ENCODE peak calls at places on chromosomes 1 and 21, in six cellular contexts. O is tibial nerve, R is endothelial cell, F is GM13977, Z is pancreas, C is A549. N is an unnamed sample.
A peak's percentile ranks its signal among the peaks of the same experiment; 100 is the strongest.

GRCh38 chr1:48069662-48070432 is 72.7 kb upstream of the TRABD2B start:
- DNase-seq in O (no peak), R (no peak), F (no peak), Z (no peak), C (no peak), N (no peak)

GRCh38 chr1:13583592-13583963 is at the start of gene PDPN:
- DNase-seq in O (no peak), R (peak; percentile 47), F (no peak), Z (no peak), C (no peak), N (no peak)

GRCh38 chr1:12165342-12165741 is 1.4 kb upstream of the TNFRSF1B start:
- DNase-seq in O (no peak), R (no peak), F (no peak), Z (no peak), C (no peak), N (no peak)

GRCh38 chr1:35587736-35588135 is 14.6 kb downstream of the TFAP2E start:
- DNase-seq in O (no peak), R (no peak), F (no peak), Z (no peak), C (no peak), N (no peak)

GRCh38 chr1:208525417-208525816 is 281.2 kb upstream of the PLXNA2 start:
- DNase-seq in O (no peak), R (no peak), F (no peak), Z (no peak), C (no peak), N (no peak)

GRCh38 chr1:16013220-16013907 is 4.5 kb downstream of the HSPB7 start:
- DNase-seq in O (no peak), R (no peak), F (peak; percentile 76), Z (peak; percentile 77), C (peak; percentile 34), N (no peak)

GRCh38 chr1:101820080-101820479 is 176.6 kb downstream of the OLFM3 start:
- DNase-seq in O (no peak), R (peak; percentile 17), F (no peak), Z (no peak), C (no peak), N (no peak)

GRCh38 chr1:82227696-82228095 is 427.0 kb downstream of the ADGRL2 start:
- DNase-seq in O (no peak), R (no peak), F (no peak), Z (no peak), C (no peak), N (no peak)

GRCh38 chr1:7362947-7363346 is 408.1 kb upstream of the VAMP3 start:
- DNase-seq in O (no peak), R (no peak), F (no peak), Z (no peak), C (no peak), N (no peak)

GRCh38 chr1:146010126-146010738 is 11.3 kb downstream of the HJV start:
- DNase-seq in O (no peak), R (no peak), F (no peak), Z (no peak), C (no peak), N (no peak)

GRCh38 chr21:42279341-42279871 is 35.8 kb downstream of the TFF3 start:
- DNase-seq in O (no peak), R (no peak), F (no peak), Z (no peak), C (no peak), N (no peak)

GRCh38 chr1:7385471-7386225 is 385.4 kb upstream of the VAMP3 start:
- DNase-seq in O (no peak), R (no peak), F (no peak), Z (no peak), C (no peak), N (peak; percentile 74)

GRCh38 chr1:160398823-160399222 is 1.5 kb upstream of the VANGL2 start:
- DNase-seq in O (no peak), R (no peak), F (no peak), Z (no peak), C (no peak), N (peak; percentile 73)

GRCh38 chr1:6102227-6102845 is 56.6 kb downstream of the KCNAB2 start:
- DNase-seq in O (no peak), R (no peak), F (no peak), Z (no peak), C (no peak), N (no peak)

GRCh38 chr1:161379071-161379470 is 11.4 kb upstream of the CFAP126 start:
- DNase-seq in O (no peak), R (no peak), F (no peak), Z (no peak), C (no peak), N (no peak)

GRCh38 chr1:8285103-8285502 is 32.8 kb upstream of the SLC45A1 start:
- DNase-seq in O (no peak), R (no peak), F (no peak), Z (no peak), C (no peak), N (no peak)

GRCh38 chr21:33856893-33857527 is 58.6 kb downstream of the ATP5PO start:
- DNase-seq in O (no peak), R (no peak), F (no peak), Z (no peak), C (no peak), N (no peak)

GRCh38 chr1:32876341-32877210 is 5.9 kb upstream of the FNDC5 start:
- DNase-seq in O (no peak), R (peak; percentile 81), F (peak; percentile 85), Z (peak; percentile 84), C (peak; percentile 54), N (no peak)

GRCh38 chr1:89261926-89262540 is 10.6 kb downstream of the GBP5 start:
- DNase-seq in O (no peak), R (peak; percentile 5), F (no peak), Z (no peak), C (no peak), N (no peak)

GRCh38 chr1:18883636-18884418 is 18.5 kb downstream of the ALDH4A1 start:
- DNase-seq in O (peak; percentile 61), R (peak; percentile 88), F (peak; percentile 80), Z (peak; percentile 87), C (peak; percentile 50), N (peak; percentile 92)

GRCh38 chr1:245698860-245699259 is 544.1 kb downstream of the KIF26B start:
- DNase-seq in O (no peak), R (no peak), F (no peak), Z (no peak), C (no peak), N (no peak)

GRCh38 chr21:39126486-39126806 is 56.8 kb downstream of the PSMG1 start:
- DNase-seq in O (no peak), R (no peak), F (no peak), Z (no peak), C (no peak), N (no peak)

GRCh38 chr1:154598871-154599635 is 8.9 kb downstream of the ADAR start:
- DNase-seq in O (no peak), R (no peak), F (no peak), Z (no peak), C (no peak), N (no peak)

GRCh38 chr1:222844108-222844779 is 29.4 kb downstream of the DISP1 start:
- DNase-seq in O (no peak), R (no peak), F (no peak), Z (no peak), C (no peak), N (no peak)

GRCh38 chr21:42991992-42992740 is 17.8 kb downstream of the PKNOX1 start:
- DNase-seq in O (no peak), R (peak; percentile 23), F (no peak), Z (no peak), C (no peak), N (no peak)

GRCh38 chr1:182698977-182699672 is 14.7 kb upstream of the RGS8 start:
- DNase-seq in O (peak; percentile 43), R (no peak), F (no peak), Z (no peak), C (no peak), N (no peak)

GRCh38 chr1:23132033-23132432 is 36.6 kb downstream of the LUZP1 start:
- DNase-seq in O (no peak), R (no peak), F (no peak), Z (no peak), C (no peak), N (no peak)

GRCh38 chr21:18725653-18726052 is 322.1 kb upstream of the TMPRSS15 start:
- DNase-seq in O (no peak), R (peak; percentile 15), F (no peak), Z (peak; percentile 12), C (no peak), N (no peak)
- TF ChIP-seq CTCF in O (no peak), R (peak; percentile 51), F (no peak), Z (no peak), C (no peak), N (no peak)

DNA sequence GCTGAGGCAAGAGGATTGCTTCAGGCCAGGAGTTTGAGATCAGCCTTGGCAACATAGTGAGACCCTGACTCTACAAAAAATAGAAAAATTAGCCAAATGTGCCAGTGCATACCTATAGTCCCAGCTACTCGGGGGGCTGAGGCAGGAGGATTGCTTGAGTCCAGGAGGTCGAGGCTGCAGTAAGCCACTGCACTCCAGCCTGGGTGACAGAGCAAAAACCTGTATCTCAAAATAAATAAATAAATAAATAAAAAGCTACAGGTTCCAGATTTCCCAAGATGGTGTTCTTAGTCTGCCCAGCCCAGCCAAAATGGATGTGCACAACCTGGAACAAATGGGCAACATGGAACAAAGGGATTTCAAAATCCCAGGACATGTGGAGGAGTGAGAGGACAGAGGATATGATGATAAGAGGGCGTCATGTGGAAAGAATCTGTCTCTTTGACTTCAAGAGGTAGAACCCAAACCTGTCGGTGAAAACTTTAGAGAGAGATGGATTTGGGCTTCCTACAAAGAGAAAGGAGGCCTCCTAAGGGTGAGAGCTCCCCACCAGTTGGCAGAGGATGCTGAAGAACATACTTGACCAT is 3.2 kb downstream of the EDARADD start:
- DNase-seq in O (no peak), R (no peak), F (no peak), Z (no peak), C (no peak), N (no peak)
- TF ChIP-seq CTCF in O (no peak), R (no peak), F (no peak), Z (no peak), C (no peak), N (no peak)

DNA sequence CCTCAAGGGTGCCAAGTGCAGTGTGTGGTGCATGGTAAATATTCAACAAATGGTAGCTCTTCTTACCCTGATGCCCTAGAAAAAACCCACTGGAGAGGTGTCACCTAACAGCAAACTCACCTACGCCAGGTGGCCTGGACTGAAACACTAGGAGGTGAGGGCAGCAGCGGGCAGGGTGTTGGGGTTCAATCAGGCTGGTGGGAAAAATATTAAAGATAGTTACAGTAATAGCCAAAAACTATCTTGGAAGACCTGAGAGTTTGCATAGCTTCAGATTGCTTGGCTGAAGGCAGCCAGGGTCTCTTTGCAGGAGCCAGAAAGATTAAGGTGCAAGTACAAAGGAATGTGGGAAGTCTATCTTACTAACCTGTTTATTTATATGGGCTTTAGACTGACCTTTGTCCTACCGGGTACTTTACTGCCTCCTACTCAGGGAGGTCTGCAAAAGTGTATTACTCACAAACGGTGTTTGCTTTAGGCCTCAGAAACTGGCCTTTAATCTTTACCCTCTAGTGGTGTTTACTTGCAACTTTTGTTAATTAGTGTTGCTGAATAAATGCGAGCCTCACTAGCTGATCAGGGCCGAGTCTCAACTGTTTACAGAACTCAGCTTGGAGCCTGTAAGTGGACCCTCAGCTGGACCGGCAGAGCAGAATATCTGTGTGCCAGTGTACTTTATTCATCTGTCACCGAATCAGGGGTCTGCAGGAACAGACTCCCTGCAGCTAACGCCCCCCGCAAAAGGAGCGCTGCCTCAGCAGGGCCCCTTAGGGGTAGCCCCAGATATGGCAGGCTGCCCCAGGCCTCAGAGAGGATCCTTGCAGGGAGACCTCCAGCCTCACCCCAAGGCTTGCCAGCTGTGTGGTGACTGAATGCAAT is 63.9 kb downstream of the SYF2 start:
- DNase-seq in O (no peak), R (no peak), F (no peak), Z (no peak), C (no peak), N (peak; percentile 77)
- TF ChIP-seq CTCF in O (no peak), R (no peak), F (no peak), Z (no peak), C (no peak), N (no peak)

GRCh38 chr1:181087400-181087901 is 1.0 kb upstream of the IER5 start:
- DNase-seq in O (no peak), R (no peak), F (peak; percentile 53), Z (no peak), C (no peak), N (no peak)
- TF ChIP-seq CTCF in O (no peak), R (no peak), F (no peak), Z (no peak), C (no peak), N (no peak)